ENCODE peak calls at places on chromosomes 16 and 17, in eight cellular contexts. One of them, this sample, is unnamed.

GRCh38 chr17:79565606-79566250 is 45.1 kb downstream of the RBFOX3 start:
- DNase-seq in stimulated activated CD4-positive, alpha-beta T cell treated with anti-CD3 and anti-CD28 coated beads, Interleukin-12 subunit alpha, Interleukin-12 subunit beta, amount 100 ng/mL, for 4 hours: no peak
- DNase-seq in iPS-NIHi11: no peak
- DNase-seq in GF-D8: no peak
- DNase-seq in lung: no peak
- DNase-seq in NCI-H187: no peak
- DNase-seq in ACHN: no peak
- DNase-seq in RWPE1: no peak
- DNase-seq in this sample: no peak

GRCh38 chr17:81244358-81245023 is 5.4 kb downstream of the NDUFAF8 start:
- DNase-seq in stimulated activated CD4-positive, alpha-beta T cell treated with anti-CD3 and anti-CD28 coated beads, Interleukin-12 subunit alpha, Interleukin-12 subunit beta, amount 100 ng/mL, for 4 hours: no peak
- DNase-seq in iPS-NIHi11: no peak
- DNase-seq in GF-D8: no peak
- DNase-seq in lung: no peak
- DNase-seq in NCI-H187: no peak
- DNase-seq in ACHN: no peak
- DNase-seq in RWPE1: no peak
- DNase-seq in this sample: no peak

GRCh38 chr17:48841395-48841831 is 10.6 kb downstream of the CALCOCO2 start:
- DNase-seq in stimulated activated CD4-positive, alpha-beta T cell treated with anti-CD3 and anti-CD28 coated beads, Interleukin-12 subunit alpha, Interleukin-12 subunit beta, amount 100 ng/mL, for 4 hours: no peak
- DNase-seq in iPS-NIHi11: no peak
- DNase-seq in GF-D8: peak
- DNase-seq in lung: no peak
- DNase-seq in NCI-H187: no peak
- DNase-seq in ACHN: peak
- DNase-seq in RWPE1: no peak
- DNase-seq in this sample: no peak

GRCh38 chr16:81210807-81211206 is 27.7 kb upstream of the BCO1 start:
- DNase-seq in stimulated activated CD4-positive, alpha-beta T cell treated with anti-CD3 and anti-CD28 coated beads, Interleukin-12 subunit alpha, Interleukin-12 subunit beta, amount 100 ng/mL, for 4 hours: no peak
- DNase-seq in iPS-NIHi11: no peak
- DNase-seq in GF-D8: no peak
- DNase-seq in lung: no peak
- DNase-seq in NCI-H187: no peak
- DNase-seq in ACHN: no peak
- DNase-seq in RWPE1: no peak
- DNase-seq in this sample: peak

GRCh38 chr16:27706803-27707685 is 157.1 kb downstream of the KATNIP start:
- DNase-seq in stimulated activated CD4-positive, alpha-beta T cell treated with anti-CD3 and anti-CD28 coated beads, Interleukin-12 subunit alpha, Interleukin-12 subunit beta, amount 100 ng/mL, for 4 hours: no peak
- DNase-seq in iPS-NIHi11: no peak
- DNase-seq in GF-D8: no peak
- DNase-seq in lung: no peak
- DNase-seq in NCI-H187: no peak
- DNase-seq in ACHN: no peak
- DNase-seq in RWPE1: no peak
- DNase-seq in this sample: no peak

GRCh38 chr17:27491713-27492190 is 35.5 kb downstream of the KSR1 start:
- DNase-seq in stimulated activated CD4-positive, alpha-beta T cell treated with anti-CD3 and anti-CD28 coated beads, Interleukin-12 subunit alpha, Interleukin-12 subunit beta, amount 100 ng/mL, for 4 hours: no peak
- DNase-seq in iPS-NIHi11: no peak
- DNase-seq in GF-D8: no peak
- DNase-seq in lung: no peak
- DNase-seq in NCI-H187: no peak
- DNase-seq in ACHN: no peak
- DNase-seq in RWPE1: no peak
- DNase-seq in this sample: no peak

GRCh38 chr17:37650419-37651003 is 7.3 kb upstream of the DDX52 start:
- DNase-seq in stimulated activated CD4-positive, alpha-beta T cell treated with anti-CD3 and anti-CD28 coated beads, Interleukin-12 subunit alpha, Interleukin-12 subunit beta, amount 100 ng/mL, for 4 hours: no peak
- DNase-seq in iPS-NIHi11: peak
- DNase-seq in GF-D8: peak
- DNase-seq in lung: no peak
- DNase-seq in NCI-H187: no peak
- DNase-seq in ACHN: peak
- DNase-seq in RWPE1: peak
- DNase-seq in this sample: no peak

GRCh38 chr16:81633680-81634379 is 145.3 kb upstream of the PLCG2 start:
- DNase-seq in stimulated activated CD4-positive, alpha-beta T cell treated with anti-CD3 and anti-CD28 coated beads, Interleukin-12 subunit alpha, Interleukin-12 subunit beta, amount 100 ng/mL, for 4 hours: no peak
- DNase-seq in iPS-NIHi11: no peak
- DNase-seq in GF-D8: no peak
- DNase-seq in lung: no peak
- DNase-seq in NCI-H187: no peak
- DNase-seq in ACHN: no peak
- DNase-seq in RWPE1: no peak
- DNase-seq in this sample: no peak

GRCh38 chr17:49832840-49833599 is 14.8 kb downstream of the TAC4 start:
- DNase-seq in stimulated activated CD4-positive, alpha-beta T cell treated with anti-CD3 and anti-CD28 coated beads, Interleukin-12 subunit alpha, Interleukin-12 subunit beta, amount 100 ng/mL, for 4 hours: no peak
- DNase-seq in iPS-NIHi11: no peak
- DNase-seq in GF-D8: peak
- DNase-seq in lung: no peak
- DNase-seq in NCI-H187: no peak
- DNase-seq in ACHN: no peak
- DNase-seq in RWPE1: no peak
- DNase-seq in this sample: no peak

GRCh38 chr16:67641779-67642708 is 2.9 kb upstream of the CARMIL2 start:
- DNase-seq in stimulated activated CD4-positive, alpha-beta T cell treated with anti-CD3 and anti-CD28 coated beads, Interleukin-12 subunit alpha, Interleukin-12 subunit beta, amount 100 ng/mL, for 4 hours: no peak
- DNase-seq in iPS-NIHi11: no peak
- DNase-seq in GF-D8: peak
- DNase-seq in lung: peak
- DNase-seq in NCI-H187: no peak
- DNase-seq in ACHN: no peak
- DNase-seq in RWPE1: no peak
- DNase-seq in this sample: no peak

GRCh38 chr16:84055366-84055765 is 12.8 kb upstream of the SLC38A8 start:
- DNase-seq in stimulated activated CD4-positive, alpha-beta T cell treated with anti-CD3 and anti-CD28 coated beads, Interleukin-12 subunit alpha, Interleukin-12 subunit beta, amount 100 ng/mL, for 4 hours: no peak
- DNase-seq in iPS-NIHi11: no peak
- DNase-seq in GF-D8: no peak
- DNase-seq in lung: no peak
- DNase-seq in NCI-H187: no peak
- DNase-seq in ACHN: no peak
- DNase-seq in RWPE1: no peak
- DNase-seq in this sample: no peak

GRCh38 chr17:66964930-66965800 is 658 bp downstream of the CACNG4 start:
- DNase-seq in stimulated activated CD4-positive, alpha-beta T cell treated with anti-CD3 and anti-CD28 coated beads, Interleukin-12 subunit alpha, Interleukin-12 subunit beta, amount 100 ng/mL, for 4 hours: peak
- DNase-seq in iPS-NIHi11: peak
- DNase-seq in GF-D8: no peak
- DNase-seq in lung: no peak
- DNase-seq in NCI-H187: no peak
- DNase-seq in ACHN: no peak
- DNase-seq in RWPE1: peak
- DNase-seq in this sample: no peak

GRCh38 chr16:68473358-68474064 is 25.2 kb upstream of the SMPD3 start:
- DNase-seq in stimulated activated CD4-positive, alpha-beta T cell treated with anti-CD3 and anti-CD28 coated beads, Interleukin-12 subunit alpha, Interleukin-12 subunit beta, amount 100 ng/mL, for 4 hours: no peak
- DNase-seq in iPS-NIHi11: no peak
- DNase-seq in GF-D8: no peak
- DNase-seq in lung: peak
- DNase-seq in NCI-H187: no peak
- DNase-seq in ACHN: no peak
- DNase-seq in RWPE1: no peak
- DNase-seq in this sample: no peak

GRCh38 chr17:21029032-21029431 is 13.8 kb downstream of the USP22 start:
- DNase-seq in stimulated activated CD4-positive, alpha-beta T cell treated with anti-CD3 and anti-CD28 coated beads, Interleukin-12 subunit alpha, Interleukin-12 subunit beta, amount 100 ng/mL, for 4 hours: no peak
- DNase-seq in iPS-NIHi11: no peak
- DNase-seq in GF-D8: no peak
- DNase-seq in lung: no peak
- DNase-seq in NCI-H187: no peak
- DNase-seq in ACHN: no peak
- DNase-seq in RWPE1: peak
- DNase-seq in this sample: no peak

GRCh38 chr17:42773290-42774035 is at the start of gene VPS25:
- DNase-seq in stimulated activated CD4-positive, alpha-beta T cell treated with anti-CD3 and anti-CD28 coated beads, Interleukin-12 subunit alpha, Interleukin-12 subunit beta, amount 100 ng/mL, for 4 hours: peak
- DNase-seq in iPS-NIHi11: peak
- DNase-seq in GF-D8: peak
- DNase-seq in lung: peak
- DNase-seq in NCI-H187: peak
- DNase-seq in ACHN: peak
- DNase-seq in RWPE1: peak
- DNase-seq in this sample: peak

GRCh38 chr17:63944736-63945499 is 12.8 kb upstream of the CD79B start:
- DNase-seq in stimulated activated CD4-positive, alpha-beta T cell treated with anti-CD3 and anti-CD28 coated beads, Interleukin-12 subunit alpha, Interleukin-12 subunit beta, amount 100 ng/mL, for 4 hours: no peak
- DNase-seq in iPS-NIHi11: no peak
- DNase-seq in GF-D8: no peak
- DNase-seq in lung: no peak
- DNase-seq in NCI-H187: no peak
- DNase-seq in ACHN: no peak
- DNase-seq in RWPE1: no peak
- DNase-seq in this sample: no peak

GRCh38 chr16:88376835-88377726 is 5.7 kb upstream of the ZNF469 start:
- DNase-seq in stimulated activated CD4-positive, alpha-beta T cell treated with anti-CD3 and anti-CD28 coated beads, Interleukin-12 subunit alpha, Interleukin-12 subunit beta, amount 100 ng/mL, for 4 hours: no peak
- DNase-seq in iPS-NIHi11: no peak
- DNase-seq in GF-D8: no peak
- DNase-seq in lung: no peak
- DNase-seq in NCI-H187: no peak
- DNase-seq in ACHN: no peak
- DNase-seq in RWPE1: no peak
- DNase-seq in this sample: no peak

GRCh38 chr17:6642592-6642991 is 1.7 kb downstream of the TXNDC17 start:
- DNase-seq in stimulated activated CD4-positive, alpha-beta T cell treated with anti-CD3 and anti-CD28 coated beads, Interleukin-12 subunit alpha, Interleukin-12 subunit beta, amount 100 ng/mL, for 4 hours: no peak
- DNase-seq in iPS-NIHi11: no peak
- DNase-seq in GF-D8: no peak
- DNase-seq in lung: no peak
- DNase-seq in NCI-H187: no peak
- DNase-seq in ACHN: no peak
- DNase-seq in RWPE1: peak
- DNase-seq in this sample: no peak

GRCh38 chr16:65176603-65177002 is 54.7 kb upstream of the CDH11 start:
- DNase-seq in stimulated activated CD4-positive, alpha-beta T cell treated with anti-CD3 and anti-CD28 coated beads, Interleukin-12 subunit alpha, Interleukin-12 subunit beta, amount 100 ng/mL, for 4 hours: no peak
- DNase-seq in iPS-NIHi11: no peak
- DNase-seq in GF-D8: no peak
- DNase-seq in lung: peak
- DNase-seq in NCI-H187: no peak
- DNase-seq in ACHN: no peak
- DNase-seq in RWPE1: no peak
- DNase-seq in this sample: no peak

GRCh38 chr16:68353366-68353765 is 42.5 kb downstream of the PRMT7 start:
- DNase-seq in stimulated activated CD4-positive, alpha-beta T cell treated with anti-CD3 and anti-CD28 coated beads, Interleukin-12 subunit alpha, Interleukin-12 subunit beta, amount 100 ng/mL, for 4 hours: no peak
- DNase-seq in iPS-NIHi11: no peak
- DNase-seq in GF-D8: no peak
- DNase-seq in lung: no peak
- DNase-seq in NCI-H187: no peak
- DNase-seq in ACHN: no peak
- DNase-seq in RWPE1: no peak
- DNase-seq in this sample: no peak

GRCh38 chr16:53840472-53840871 is 136.5 kb downstream of the FTO start:
- DNase-seq in stimulated activated CD4-positive, alpha-beta T cell treated with anti-CD3 and anti-CD28 coated beads, Interleukin-12 subunit alpha, Interleukin-12 subunit beta, amount 100 ng/mL, for 4 hours: no peak
- DNase-seq in iPS-NIHi11: no peak
- DNase-seq in GF-D8: no peak
- DNase-seq in lung: no peak
- DNase-seq in NCI-H187: no peak
- DNase-seq in ACHN: no peak
- DNase-seq in RWPE1: no peak
- DNase-seq in this sample: no peak

GRCh38 chr17:18014006-18014405 is 25.0 kb downstream of the ATPAF2 start:
- DNase-seq in stimulated activated CD4-positive, alpha-beta T cell treated with anti-CD3 and anti-CD28 coated beads, Interleukin-12 subunit alpha, Interleukin-12 subunit beta, amount 100 ng/mL, for 4 hours: no peak
- DNase-seq in iPS-NIHi11: no peak
- DNase-seq in GF-D8: no peak
- DNase-seq in lung: no peak
- DNase-seq in NCI-H187: no peak
- DNase-seq in ACHN: no peak
- DNase-seq in RWPE1: no peak
- DNase-seq in this sample: no peak

GRCh38 chr17:40345161-40346034 is 19.1 kb downstream of the GJD3 start:
- DNase-seq in stimulated activated CD4-positive, alpha-beta T cell treated with anti-CD3 and anti-CD28 coated beads, Interleukin-12 subunit alpha, Interleukin-12 subunit beta, amount 100 ng/mL, for 4 hours: no peak
- DNase-seq in iPS-NIHi11: peak
- DNase-seq in GF-D8: peak
- DNase-seq in lung: peak
- DNase-seq in NCI-H187: no peak
- DNase-seq in ACHN: peak
- DNase-seq in RWPE1: peak
- DNase-seq in this sample: no peak

This sample was measured in NCI-H2081 treated with DMSO at 0.1 percent for 48 hours.